ENCODE peak calls at places on chromosome 5, in seven cellular contexts. F, W, Y, O, X, N and U are unnamed samples.

GRCh38 chr5:43854697-43855292 is 251.8 kb downstream of the NNT start:
- DNase-seq in F (no peak), W (no peak), Y (no peak), O (no peak), X (no peak), N (no peak), U (no peak)

GRCh38 chr5:141916522-141916921 is 7.1 kb upstream of the DELE1 start:
- DNase-seq in F (no peak), W (no peak), Y (no peak), O (no peak), X (no peak), N (no peak), U (no peak)

GRCh38 chr5:110112355-110112754 is 422.6 kb downstream of the MAN2A1 start:
- DNase-seq in F (no peak), W (no peak), Y (peak; percentile 13), O (no peak), X (no peak), N (peak; percentile 6), U (peak; percentile 6)

GRCh38 chr5:166166071-166166470 is 2125.4 kb upstream of the WWC1 start:
- DNase-seq in F (no peak), W (no peak), Y (no peak), O (no peak), X (no peak), N (no peak), U (no peak)

GRCh38 chr5:23269981-23270380 is 237.4 kb upstream of the PRDM9 start:
- DNase-seq in F (no peak), W (no peak), Y (no peak), O (no peak), X (no peak), N (peak; percentile 60), U (no peak)

GRCh38 chr5:87872986-87873385 is 395.7 kb downstream of the TMEM161B start:
- DNase-seq in F (no peak), W (no peak), Y (no peak), O (no peak), X (no peak), N (no peak), U (no peak)

GRCh38 chr5:143806568-143806967 is 5.4 kb upstream of the HMHB1 start:
- DNase-seq in F (no peak), W (no peak), Y (no peak), O (peak; percentile 21), X (no peak), N (peak; percentile 24), U (no peak)

GRCh38 chr5:135930029-135930948 is 24.5 kb downstream of the LECT2 start:
- DNase-seq in F (no peak), W (no peak), Y (no peak), O (peak; percentile 94), X (no peak), N (no peak), U (no peak)

GRCh38 chr5:78504726-78505431 is 143.7 kb downstream of the LHFPL2 start:
- DNase-seq in F (no peak), W (no peak), Y (peak; percentile 99), O (peak; percentile 82), X (no peak), N (peak; percentile 99), U (peak; percentile 100)

GRCh38 chr5:176793343-176793699 is 17.0 kb upstream of the UNC5A start:
- DNase-seq in F (no peak), W (no peak), Y (no peak), O (no peak), X (no peak), N (peak; percentile 32), U (no peak)

GRCh38 chr5:150139334-150139733 is 16.3 kb downstream of the PDGFRB start:
- DNase-seq in F (no peak), W (no peak), Y (peak; percentile 88), O (no peak), X (no peak), N (no peak), U (peak; percentile 47)

GRCh38 chr5:59140133-59140532 is 557.3 kb downstream of the RAB3C start:
- DNase-seq in F (no peak), W (no peak), Y (no peak), O (no peak), X (no peak), N (no peak), U (no peak)

GRCh38 chr5:17090839-17091238 is 126.6 kb upstream of the BASP1 start:
- DNase-seq in F (no peak), W (no peak), Y (no peak), O (no peak), X (no peak), N (no peak), U (no peak)